ENCODE peak calls at places on chromosomes 6 and 20, in ten cellular contexts. N, M, G, R, C, L, V, E, B and A are unnamed samples. For H3K9me3, the result is how much of the 10 kb centered on the place peaks cover.

GRCh38 chr6:95795927-95796326 is 218.6 kb downstream of the MANEA start:
- DNase-seq in N (no peak), M (no peak), G (no peak), R (no peak), C (no peak), L (no peak), V (no peak), E (no peak), B (no peak), A (no peak)

GRCh38 chr20:61795669-61796630 is 269.7 kb downstream of the TAF4 start:
- DNase-seq in N (peak), M (no peak), G (no peak), R (no peak), C (no peak), L (no peak), V (no peak), E (no peak), B (no peak), A (no peak)

GRCh38 chr20:57657537-57658446 is 37.6 kb upstream of the ZBP1 start:
- DNase-seq in N (peak), M (no peak), G (peak), R (peak), C (no peak), L (peak), V (no peak), E (peak), B (no peak), A (peak)

GRCh38 chr20:62001178-62001715 is 64.4 kb downstream of the TAF4 start:
- DNase-seq in N (no peak), M (no peak), G (no peak), R (no peak), C (no peak), L (no peak), V (no peak), E (no peak), B (no peak), A (no peak)

GRCh38 chr20:38315290-38315966 is 11.5 kb downstream of the BPI start:
- DNase-seq in N (no peak), M (no peak), G (no peak), R (no peak), C (no peak), L (no peak), V (no peak), E (no peak), B (no peak), A (no peak)

GRCh38 chr6:96898241-96898851 is 655 bp upstream of the NDUFAF4 start:
- DNase-seq in N (no peak), M (no peak), G (no peak), R (no peak), C (no peak), L (no peak), V (no peak), E (no peak), B (peak), A (peak)

GRCh38 chr6:31441368-31442267 is 38.2 kb downstream of the MICA start:
- DNase-seq in N (peak), M (peak), G (peak), R (peak), C (peak), L (peak), V (peak), E (peak), B (peak), A (peak)

GRCh38 chr6:41428402-41428994 is 93.1 kb downstream of the NCR2 start:
- DNase-seq in N (no peak), M (peak), G (peak), R (peak), C (no peak), L (peak), V (no peak), E (peak), B (no peak), A (no peak)

GRCh38 chr6:116682334-116682712 is 1.3 kb downstream of the KPNA5 start:
- DNase-seq in N (no peak), M (peak), G (no peak), R (no peak), C (no peak), L (no peak), V (no peak), E (no peak), B (no peak), A (peak)

GRCh38 chr6:31272856-31273626 is 1.1 kb upstream of the HLA-C start:
- DNase-seq in N (no peak), M (no peak), G (no peak), R (no peak), C (no peak), L (no peak), V (no peak), E (no peak), B (no peak), A (peak)

GRCh38 chr6:152161501-152161900 is 354.0 kb downstream of the ESR1 start:
- DNase-seq in N (no peak), M (no peak), G (no peak), R (no peak), C (no peak), L (no peak), V (no peak), E (no peak), B (no peak), A (no peak)

GRCh38 chr20:39851459-39851858 is 837.6 kb downstream of the MAFB start:
- DNase-seq in N (no peak), M (no peak), G (no peak), R (no peak), C (no peak), L (no peak), V (no peak), E (no peak), B (no peak), A (no peak)

GRCh38 chr6:44133981-44134711 is 6.8 kb downstream of the TMEM63B start:
- DNase-seq in N (no peak), M (no peak), G (no peak), R (no peak), C (no peak), L (no peak), V (no peak), E (no peak), B (no peak), A (no peak)

GRCh38 chr6:33317668-33318425 is at the start of gene ZBTB22:
- DNase-seq in N (peak), M (peak), G (peak), R (peak), C (peak), L (peak), V (peak), E (peak), B (peak), A (peak)

GRCh38 chr6:226516-227073 is 65.7 kb upstream of the DUSP22 start:
- DNase-seq in N (no peak), M (no peak), G (no peak), R (no peak), C (no peak), L (no peak), V (no peak), E (no peak), B (no peak), A (no peak)

GRCh38 chr6:155341130-155341828 is 27.0 kb upstream of the TFB1M start:
- DNase-seq in N (no peak), M (no peak), G (no peak), R (no peak), C (no peak), L (no peak), V (no peak), E (no peak), B (no peak), A (no peak)
- H3K9me3 ChIP-seq in N (under half), M (under half), G (under half), R (under half), C (under half), L (under half), V (under half), E (under half), B (under half), A (under half)

GRCh38 chr20:15642099-15642498 is 931.1 kb downstream of the KIF16B start:
- DNase-seq in N (no peak), M (no peak), G (no peak), R (no peak), C (no peak), L (no peak), V (no peak), E (no peak), B (no peak), A (no peak)
- H3K9me3 ChIP-seq in N (under half), M (under half), G (under half), R (under half), C (under half), L (under half), V (under half), E (under half), B (under half), A (under half)

GRCh38 chr20:56222201-56222600 is 26.3 kb upstream of the MC3R start:
- DNase-seq in N (no peak), M (no peak), G (no peak), R (no peak), C (no peak), L (no peak), V (no peak), E (no peak), B (no peak), A (no peak)
- H3K9me3 ChIP-seq in N (under half), M (under half), G (under half), R (under half), C (under half), L (under half), V (under half), E (under half), B (under half), A (under half)

DNA sequence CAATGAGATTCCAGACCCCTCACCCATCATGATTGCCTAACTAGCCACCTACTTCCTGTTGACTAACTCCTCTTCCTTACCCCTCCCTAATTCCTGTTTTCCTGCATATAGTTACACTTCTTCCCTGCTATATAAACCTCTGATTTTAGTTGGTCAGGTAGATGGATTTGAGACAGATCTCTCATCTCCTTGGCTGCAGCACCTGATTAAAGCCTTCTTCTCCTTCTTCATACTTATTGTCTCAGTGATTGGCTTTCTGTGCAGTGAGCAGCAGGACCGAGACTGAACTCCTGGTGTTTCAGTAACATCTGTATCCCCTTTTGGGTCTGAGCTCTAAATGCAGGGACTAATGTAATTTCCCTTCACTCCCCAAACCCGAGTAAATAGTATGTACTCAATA is 51.7 kb upstream of the ATXN1 start:
- DNase-seq in N (no peak), M (no peak), G (no peak), R (no peak), C (no peak), L (no peak), V (no peak), E (no peak), B (no peak), A (no peak)
- H3K9me3 ChIP-seq in N (under half), M (under half), G (under half), R (under half), C (under half), L (under half), V (under half), E (under half), B (under half), A (under half)

GRCh38 chr20:33765099-33765498 is 33.3 kb downstream of the ZNF341 start:
- DNase-seq in N (no peak), M (no peak), G (no peak), R (no peak), C (no peak), L (no peak), V (no peak), E (no peak), B (no peak), A (no peak)

GRCh38 chr20:33766686-33767085 is 34.9 kb downstream of the ZNF341 start:
- DNase-seq in N (no peak), M (no peak), G (no peak), R (no peak), C (no peak), L (no peak), V (no peak), E (no peak), B (no peak), A (no peak)

GRCh38 chr20:33767739-33768138 is 35.9 kb downstream of the ZNF341 start:
- DNase-seq in N (no peak), M (no peak), G (no peak), R (no peak), C (no peak), L (no peak), V (no peak), E (no peak), B (no peak), A (no peak)

GRCh38 chr20:33767100-33767499 is 35.3 kb downstream of the ZNF341 start:
- DNase-seq in N (no peak), M (no peak), G (no peak), R (no peak), C (no peak), L (no peak), V (no peak), E (no peak), B (no peak), A (no peak)

DNA sequence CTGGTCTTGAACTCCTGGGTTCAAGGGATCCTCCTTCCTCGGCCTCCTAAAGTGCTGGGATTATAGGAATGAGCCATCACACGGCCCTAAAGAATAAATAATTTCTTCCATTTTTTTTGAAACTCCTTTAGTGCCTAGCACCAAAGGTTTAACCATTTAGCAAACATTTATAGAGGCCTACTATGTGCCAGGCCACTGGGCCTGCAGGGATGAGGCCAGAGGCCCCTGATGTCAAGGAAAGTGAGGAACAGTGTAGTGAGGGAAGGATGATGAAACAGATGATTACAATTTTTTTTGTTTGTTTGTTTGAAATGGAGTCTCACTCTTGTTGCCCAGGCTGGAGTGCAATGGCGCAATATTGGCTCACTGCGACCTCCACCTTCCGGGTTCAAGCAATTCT is 33.8 kb downstream of the ZNF341 start:
- DNase-seq in N (no peak), M (no peak), G (no peak), R (no peak), C (no peak), L (no peak), V (no peak), E (no peak), B (no peak), A (no peak)
- H3K9me3 ChIP-seq in N (under half), M (under half), G (under half), R (under half), C (under half), L (under half), V (under half), E (under half), B (under half), A (under half)

DNA sequence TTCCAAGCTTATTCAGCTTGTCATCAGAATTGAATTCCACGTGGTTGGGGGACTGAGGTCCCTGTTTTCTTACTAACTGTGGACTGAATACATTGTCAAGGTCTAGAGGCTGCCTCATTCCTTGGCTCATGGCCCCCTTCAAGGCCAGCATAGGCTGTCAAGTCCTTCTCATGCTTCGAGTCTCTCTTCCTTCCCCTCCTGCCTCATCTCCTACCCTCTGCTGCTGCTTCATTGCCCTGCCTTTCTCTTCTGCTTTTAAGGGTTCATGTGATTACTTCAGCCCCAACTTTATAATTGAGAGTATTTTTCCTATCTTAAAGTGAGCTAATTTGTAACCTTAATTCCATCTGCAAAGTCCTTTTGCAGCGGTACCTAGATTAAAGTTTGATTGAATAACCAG is 27.6 kb upstream of the ZNF831 start:
- DNase-seq in N (no peak), M (no peak), G (no peak), R (no peak), C (no peak), L (no peak), V (no peak), E (no peak), B (no peak), A (no peak)
- H3K9me3 ChIP-seq in N (under half), M (under half), G (under half), R (under half), C (under half), L (under half), V (under half), E (under half), B (under half), A (under half)

DNA sequence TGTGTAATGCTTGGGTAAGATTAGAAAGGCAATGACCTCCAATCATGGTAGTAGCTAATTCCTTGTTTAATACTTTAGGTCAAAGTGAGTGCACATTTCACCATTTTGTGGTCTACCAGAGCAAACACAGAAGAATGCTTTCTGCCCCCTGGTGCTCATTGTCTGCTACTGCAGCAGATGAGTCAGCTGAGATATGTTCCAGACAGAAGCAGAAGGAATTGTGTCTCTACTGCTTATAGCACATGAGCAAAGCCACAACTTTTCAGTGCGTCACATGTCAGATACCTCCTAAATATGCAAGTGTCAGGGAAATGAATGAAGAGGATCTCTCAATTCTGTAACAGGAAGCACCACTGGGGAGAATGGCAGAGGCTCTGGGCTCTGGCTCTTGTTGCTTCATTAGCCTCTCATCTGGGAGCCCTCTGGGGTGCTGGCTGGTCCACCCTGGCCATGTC is 308.9 kb downstream of the ALDH8A1 start:
- DNase-seq in N (peak), M (peak), G (peak), R (peak), C (peak), L (peak), V (peak), E (peak), B (peak), A (peak)
- H3K9me3 ChIP-seq in N (under half), M (under half), G (under half), R (under half), C (under half), L (under half), V (under half), E (under half), B (under half), A (under half)

GRCh38 chr6:87357479-87358196 is 13.0 kb downstream of the C6orf163 start:
- DNase-seq in N (no peak), M (no peak), G (no peak), R (no peak), C (no peak), L (no peak), V (no peak), E (no peak), B (no peak), A (no peak)
- H3K9me3 ChIP-seq in N (under half), M (under half), G (under half), R (under half), C (under half), L (under half), V (under half), E (under half), B (under half), A (under half)

GRCh38 chr6:144438103-144438502 is 153.0 kb downstream of the UTRN start:
- DNase-seq in N (no peak), M (no peak), G (no peak), R (no peak), C (no peak), L (no peak), V (no peak), E (no peak), B (no peak), A (no peak)
- H3K9me3 ChIP-seq in N (under half), M (under half), G (under half), R (under half), C (under half), L (under half), V (under half), E (under half), B (under half), A (under half)

GRCh38 chr20:32297439-32297838 is 20.0 kb downstream of the KIF3B start:
- DNase-seq in N (no peak), M (no peak), G (no peak), R (no peak), C (no peak), L (no peak), V (no peak), E (no peak), B (no peak), A (no peak)

GRCh38 chr20:32302507-32302872 is 25.0 kb downstream of the KIF3B start:
- DNase-seq in N (no peak), M (no peak), G (no peak), R (no peak), C (peak), L (no peak), V (no peak), E (no peak), B (no peak), A (no peak)

GRCh38 chr20:32300647-32301046 is 23.2 kb downstream of the KIF3B start:
- DNase-seq in N (no peak), M (no peak), G (no peak), R (no peak), C (no peak), L (no peak), V (no peak), E (no peak), B (no peak), A (no peak)

GRCh38 chr20:32304121-32304520 is 26.7 kb downstream of the KIF3B start:
- DNase-seq in N (no peak), M (no peak), G (no peak), R (no peak), C (no peak), L (no peak), V (no peak), E (no peak), B (no peak), A (no peak)

DNA sequence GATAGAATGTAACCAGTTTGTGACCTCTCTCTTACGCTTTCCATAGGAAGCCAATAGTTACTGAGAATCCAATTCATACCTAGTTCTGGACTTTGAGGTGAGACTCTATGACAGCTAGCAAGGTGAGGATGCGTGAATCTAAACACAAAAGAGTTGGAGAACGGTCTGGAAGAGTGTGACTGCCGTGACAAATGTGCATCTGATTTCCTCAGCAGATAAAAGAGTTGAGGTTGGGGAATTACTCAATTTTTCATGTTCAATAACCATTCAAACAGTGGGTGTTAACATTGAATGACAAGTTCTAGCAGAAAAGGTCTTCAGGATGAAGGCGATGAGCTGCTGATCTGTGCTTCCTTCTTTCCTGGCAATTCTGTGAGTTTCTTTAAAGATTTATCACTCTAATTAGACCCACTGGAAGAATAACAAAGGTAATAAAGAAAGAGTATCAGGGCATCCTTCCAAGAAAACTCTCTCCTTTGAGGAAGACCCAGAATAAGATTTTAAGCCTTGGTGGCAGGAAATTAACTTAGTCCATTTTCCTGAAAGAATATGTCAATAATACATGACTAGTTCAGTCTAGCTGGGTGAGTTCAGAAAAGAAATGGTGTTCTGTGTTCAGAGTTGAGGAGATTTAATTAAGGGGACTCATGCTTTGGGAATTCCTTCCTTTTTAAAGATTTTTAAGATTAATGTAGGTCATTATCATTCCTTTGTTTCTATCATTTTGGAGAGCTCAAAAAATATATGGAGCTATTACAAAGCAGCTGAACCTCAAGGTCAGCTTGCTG is 24.5 kb downstream of the KIF3B start:
- DNase-seq in N (no peak), M (no peak), G (no peak), R (no peak), C (no peak), L (no peak), V (no peak), E (no peak), B (no peak), A (no peak)
- H3K9me3 ChIP-seq in N (under half), M (under half), G (under half), R (under half), C (under half), L (under half), V (under half), E (under half), B (under half), A (under half)